ENCODE peak calls at places on chromosome 20, in eight cellular contexts. B is CD4-positive, CD25-positive, alpha-beta regulatory T cell; C is right atrium auricular region; Q is pancreas; A is cardiac muscle cell; W is foreskin keratinocyte; P is suprapubic skin; S is small intestine. N is an unnamed sample.

GRCh38 chr20:34824026-34824860 is 1.2 kb downstream of the NCOA6 start:
- DNase-seq in S (peak; percentile 94), C (no peak), Q (peak; percentile 77), B (peak; percentile 64), W (peak; percentile 59), P (peak; percentile 83), A (peak; percentile 68), N (peak; percentile 79)

GRCh38 chr20:32083469-32083868 is 26.0 kb upstream of the TM9SF4 start:
- DNase-seq in B (no peak), P (no peak), W (no peak), Q (no peak), A (no peak), C (no peak), S (no peak), N (no peak)

GRCh38 chr20:36331182-36331581 is 25.0 kb downstream of the DLGAP4 start:
- DNase-seq in A (no peak), B (no peak), Q (no peak), P (no peak), S (no peak), C (no peak), W (no peak), N (no peak)

GRCh38 chr20:51366155-51366886 is 176.2 kb downstream of the NFATC2 start:
- DNase-seq in Q (no peak), W (peak; percentile 98), S (no peak), C (peak; percentile 93), A (no peak), B (no peak), P (peak; percentile 91), N (no peak)

GRCh38 chr20:36384022-36384619 is 78.0 kb downstream of the DLGAP4 start:
- DNase-seq in A (peak; percentile 83), B (no peak), Q (no peak), P (no peak), W (no peak), S (peak; percentile 22), C (no peak), N (no peak)

GRCh38 chr20:59993736-59994484 is 35.7 kb downstream of the CDH26 start:
- DNase-seq in Q (no peak), W (no peak), P (no peak), B (no peak), S (no peak), C (no peak), A (no peak), N (no peak)

GRCh38 chr20:62896526-62896925 is 29.8 kb downstream of the DIDO1 start:
- DNase-seq in Q (no peak), W (no peak), C (no peak), S (no peak), P (no peak), A (no peak), B (no peak), N (peak; percentile 32)

GRCh38 chr20:37529968-37530600 is 2.4 kb upstream of the BLCAP start:
- DNase-seq in C (no peak), B (no peak), W (no peak), S (no peak), P (peak; percentile 66), A (no peak), Q (no peak), N (no peak)

GRCh38 chr20:35467339-35468224 is 12.2 kb downstream of the CEP250 start:
- DNase-seq in S (peak; percentile 20), B (no peak), C (no peak), Q (no peak), W (no peak), P (no peak), A (peak; percentile 22), N (no peak)

GRCh38 chr20:12358006-12358654 is 440.4 kb downstream of the BTBD3 start:
- DNase-seq in P (no peak), S (no peak), C (no peak), W (no peak), Q (no peak), A (peak; percentile 15), B (no peak), N (no peak)

GRCh38 chr20:45949542-45950329 is 15.3 kb downstream of the PCIF1 start:
- DNase-seq in A (no peak), S (no peak), P (no peak), B (no peak), C (no peak), W (no peak), Q (no peak), N (no peak)

GRCh38 chr20:36645998-36646397 is at the start of gene SLA2:
- DNase-seq in P (no peak), S (peak; percentile 53), C (no peak), W (no peak), A (no peak), B (peak; percentile 41), Q (no peak), N (peak; percentile 75)

GRCh38 chr20:10541668-10542411 is 106.7 kb downstream of the SLX4IP start:
- DNase-seq in P (no peak), Q (no peak), W (no peak), A (no peak), S (no peak), C (no peak), B (no peak), N (no peak)
- H3K27ac ChIP-seq in P (no peak overlapping the region), Q (no peak overlapping the region), W (peak overlapping the region; percentile 86), A (no peak overlapping the region), S (no peak overlapping the region), C (no peak overlapping the region), B (no peak overlapping the region), N (no peak overlapping the region)

DNA sequence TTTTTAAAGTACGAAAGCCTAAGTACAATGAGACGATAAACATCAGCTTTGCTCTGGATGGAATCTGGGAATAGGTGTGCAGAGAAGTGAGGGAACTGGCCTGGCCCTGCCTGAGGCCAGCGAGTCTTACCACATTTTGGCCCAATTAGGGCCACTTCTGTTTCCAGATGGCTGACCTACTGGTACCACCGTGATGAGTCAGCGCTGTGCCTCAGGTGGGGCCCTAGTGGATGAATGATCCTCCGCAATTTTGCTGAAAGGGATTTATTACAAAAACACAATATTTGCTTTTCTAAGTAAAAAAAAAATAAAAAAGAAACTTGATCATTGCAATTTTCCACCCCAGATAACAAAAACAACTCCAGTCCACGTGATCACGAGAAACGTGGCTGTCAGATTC is 22.5 kb downstream of the INSM1 start:
- DNase-seq in W (no peak), C (no peak), P (no peak), Q (no peak), S (no peak), B (no peak), A (no peak), N (no peak)
- H3K4me1 ChIP-seq in W (no peaks in the 10 kb centered on the region), C (no peaks in the 10 kb centered on the region), P (no peaks in the 10 kb centered on the region), Q (no peaks in the 10 kb centered on the region), S (no peaks in the 10 kb centered on the region), B (no peaks in the 10 kb centered on the region), A (no peaks in the 10 kb centered on the region), N (no peaks in the 10 kb centered on the region)

GRCh38 chr20:2804921-2805681 is 4.7 kb upstream of the CPXM1 start:
- DNase-seq in P (no peak), A (no peak), S (no peak), W (no peak), C (no peak), Q (no peak), B (no peak), N (peak; percentile 38)
- H3K27ac ChIP-seq in P (no peak overlapping the region), A (no peak overlapping the region), S (no peak overlapping the region), W (no peak overlapping the region), C (no peak overlapping the region), Q (no peak overlapping the region), B (no peak overlapping the region), N (no peak overlapping the region)

GRCh38 chr20:3103369-3104032 is 19.0 kb upstream of the AVP start:
- DNase-seq in Q (no peak), S (no peak), B (no peak), W (no peak), A (no peak), C (no peak), P (no peak), N (no peak)
- H3K4me1 ChIP-seq in Q (no peaks in the 10 kb centered on the region), S (no peaks in the 10 kb centered on the region), B (peaks cover 20% of the 10 kb centered on the region), W (no peaks in the 10 kb centered on the region), A (peaks cover 1% of the 10 kb centered on the region), C (no peaks in the 10 kb centered on the region), P (no peaks in the 10 kb centered on the region), N (peaks cover 20% of the 10 kb centered on the region)

GRCh38 chr20:61369731-61370520 is 117.9 kb downstream of the CDH4 start:
- DNase-seq in W (no peak), P (no peak), C (no peak), S (no peak), Q (no peak), B (no peak), A (no peak), N (no peak)

GRCh38 chr20:61372151-61373054 is 120.3 kb downstream of the CDH4 start:
- DNase-seq in C (no peak), B (no peak), Q (no peak), P (no peak), W (no peak), A (no peak), S (no peak), N (no peak)

GRCh38 chr20:61370841-61371303 is 118.8 kb downstream of the CDH4 start:
- DNase-seq in S (no peak), B (no peak), C (no peak), P (no peak), Q (no peak), W (no peak), A (no peak), N (no peak)

GRCh38 chr20:61373055-61373399 is 121.0 kb downstream of the CDH4 start:
- DNase-seq in B (no peak), Q (no peak), S (no peak), A (no peak), P (no peak), W (no peak), C (no peak), N (no peak)

GRCh38 chr20:61371501-61372150 is 119.6 kb downstream of the CDH4 start:
- DNase-seq in C (no peak), W (no peak), S (no peak), P (no peak), B (no peak), A (no peak), Q (no peak), N (no peak)
- H3K27ac ChIP-seq in C (no peak overlapping the region), W (no peak overlapping the region), S (no peak overlapping the region), P (no peak overlapping the region), B (no peak overlapping the region), A (no peak overlapping the region), Q (no peak overlapping the region), N (no peak overlapping the region)

GRCh38 chr20:48725589-48725991 is 102.2 kb downstream of the PREX1 start:
- DNase-seq in A (no peak), W (no peak), Q (no peak), P (no peak), S (no peak), B (no peak), C (no peak), N (no peak)
- H3K4me1 ChIP-seq in A (no peaks in the 10 kb centered on the region), W (no peaks in the 10 kb centered on the region), Q (peaks cover 10% of the 10 kb centered on the region), P (peaks cover 27% of the 10 kb centered on the region), S (no peaks in the 10 kb centered on the region), B (peaks cover 7% of the 10 kb centered on the region), C (peaks cover 25% of the 10 kb centered on the region), N (peaks cover 29% of the 10 kb centered on the region)

GRCh38 chr20:49542514-49542991 is 25.4 kb downstream of the PTGIS start:
- DNase-seq in C (peak; percentile 46), A (no peak), Q (no peak), P (no peak), W (no peak), B (no peak), S (no peak), N (no peak)
- H3K27ac ChIP-seq in C (no peak overlapping the region), A (no peak overlapping the region), Q (no peak overlapping the region), P (no peak overlapping the region), W (no peak overlapping the region), B (no peak overlapping the region), S (no peak overlapping the region), N (no peak overlapping the region)

N was measured in CD8-positive, alpha-beta memory T cell.